ENCODE peak calls at places on chromosomes 5 and 9, in six cellular contexts. T, B, Z, Q, M and U are unnamed samples.

GRCh38 chr5:168417731-168418429 is 68.4 kb upstream of the RARS1 start:
- DNase-seq in B (peak; percentile 16), T (no peak), Z (peak; percentile 62), M (no peak), Q (no peak), U (no peak)

GRCh38 chr9:108834959-108835696 is 20.7 kb downstream of the ACTL7B start:
- DNase-seq in M (no peak), T (peak; percentile 13), B (no peak), Q (no peak), Z (no peak), U (no peak)

GRCh38 chr5:27702339-27702820 is 664.0 kb upstream of the CDH9 start:
- DNase-seq in B (no peak), Q (no peak), Z (no peak), M (peak; percentile 72), T (no peak), U (no peak)

GRCh38 chr5:116600876-116601275 is 26.3 kb upstream of the SEMA6A start:
- DNase-seq in T (no peak), Z (peak; percentile 9), Q (no peak), M (no peak), B (no peak), U (no peak)

GRCh38 chr5:124648902-124649467 is 97.5 kb downstream of the ZNF608 start:
- DNase-seq in B (no peak), Z (no peak), M (no peak), T (no peak), Q (no peak), U (no peak)

GRCh38 chr5:34522599-34523381 is 133.3 kb upstream of the RAI14 start:
- DNase-seq in B (peak; percentile 79), T (no peak), Z (peak; percentile 92), Q (peak; percentile 78), M (peak; percentile 91), U (peak; percentile 54)

GRCh38 chr5:79845448-79846197 is 145.4 kb downstream of the MTX3 start:
- DNase-seq in T (peak; percentile 65), B (no peak), Q (no peak), Z (peak; percentile 89), M (no peak), U (no peak)

GRCh38 chr5:54616031-54616430 is 98.5 kb downstream of the SNX18 start:
- DNase-seq in Z (peak; percentile 89), Q (no peak), M (no peak), T (peak; percentile 88), B (no peak), U (no peak)

GRCh38 chr5:141926434-141926833 is 2.8 kb downstream of the DELE1 start:
- DNase-seq in Z (no peak), Q (no peak), B (no peak), T (no peak), M (no peak), U (no peak)

GRCh38 chr9:133654736-133655657 is 18.8 kb downstream of the DBH start:
- DNase-seq in Z (no peak), T (no peak), Q (no peak), B (no peak), M (no peak), U (no peak)

GRCh38 chr5:31889131-31889561 is 250.2 kb downstream of the PDZD2 start:
- DNase-seq in B (no peak), M (peak; percentile 25), Z (no peak), T (no peak), Q (no peak), U (no peak)

GRCh38 chr5:13359326-13359725 is 585.2 kb downstream of the DNAH5 start:
- DNase-seq in Z (peak; percentile 45), B (no peak), M (no peak), Q (no peak), T (no peak), U (no peak)

GRCh38 chr5:139847790-139848507 is 52.3 kb downstream of the PSD2 start:
- DNase-seq in B (peak; percentile 43), T (no peak), M (peak; percentile 89), Q (peak; percentile 65), Z (no peak), U (peak; percentile 41)

GRCh38 chr9:137784046-137784445 is 93.5 kb upstream of the CACNA1B start:
- DNase-seq in B (no peak), Q (no peak), T (no peak), Z (no peak), M (no peak), U (no peak)

GRCh38 chr5:157566902-157567489 is 8.6 kb downstream of the ADAM19 start:
- DNase-seq in M (no peak), Z (no peak), B (no peak), T (no peak), Q (no peak), U (no peak)

DNA sequence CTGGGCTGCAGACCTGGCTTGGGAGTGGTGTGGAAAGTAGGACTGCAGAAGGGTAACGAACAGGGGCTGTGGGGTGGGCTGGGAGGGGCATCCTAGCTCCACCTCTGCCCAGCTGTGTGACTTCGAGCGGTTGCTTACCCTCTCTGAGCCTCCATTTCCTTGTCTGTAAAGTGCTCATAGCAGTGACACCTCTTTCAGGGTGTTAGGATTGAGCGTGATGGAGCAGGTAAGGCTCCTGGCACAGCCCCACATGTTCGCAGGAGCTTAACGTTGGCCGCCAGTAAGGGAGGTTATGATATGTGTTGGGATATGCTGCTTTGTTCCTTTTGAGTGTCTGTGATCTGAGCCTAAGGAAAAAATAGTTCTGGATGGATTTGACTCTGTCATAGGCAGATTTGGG is 2.1 kb downstream of the NDST1 start:
- DNase-seq in Q (no peak), M (no peak), T (no peak), Z (no peak), B (no peak), U (no peak)
- H3K4me3 ChIP-seq in Q (no peak overlapping the region), M (no peak overlapping the region), T (no peak overlapping the region), Z (no peak overlapping the region), B (no peak overlapping the region), U (no peak overlapping the region)

GRCh38 chr9:129036923-129037766 is 719 bp downstream of the MIGA2 start:
- DNase-seq in B (no peak), Z (no peak), Q (no peak), M (no peak), T (no peak), U (no peak)

GRCh38 chr9:129036241-129036922 is at the start of gene MIGA2:
- DNase-seq in T (peak; percentile 99), B (peak; percentile 99), M (peak; percentile 100), Q (peak; percentile 99), Z (peak; percentile 98), U (peak; percentile 99)

GRCh38 chr9:129040113-129040643 is 3.8 kb downstream of the MIGA2 start:
- DNase-seq in B (no peak), T (no peak), Q (no peak), Z (no peak), M (no peak), U (no peak)

GRCh38 chr9:129037767-129038098 is 1.3 kb downstream of the MIGA2 start:
- DNase-seq in Q (no peak), M (no peak), B (no peak), Z (peak; percentile 22), T (no peak), U (no peak)

DNA sequence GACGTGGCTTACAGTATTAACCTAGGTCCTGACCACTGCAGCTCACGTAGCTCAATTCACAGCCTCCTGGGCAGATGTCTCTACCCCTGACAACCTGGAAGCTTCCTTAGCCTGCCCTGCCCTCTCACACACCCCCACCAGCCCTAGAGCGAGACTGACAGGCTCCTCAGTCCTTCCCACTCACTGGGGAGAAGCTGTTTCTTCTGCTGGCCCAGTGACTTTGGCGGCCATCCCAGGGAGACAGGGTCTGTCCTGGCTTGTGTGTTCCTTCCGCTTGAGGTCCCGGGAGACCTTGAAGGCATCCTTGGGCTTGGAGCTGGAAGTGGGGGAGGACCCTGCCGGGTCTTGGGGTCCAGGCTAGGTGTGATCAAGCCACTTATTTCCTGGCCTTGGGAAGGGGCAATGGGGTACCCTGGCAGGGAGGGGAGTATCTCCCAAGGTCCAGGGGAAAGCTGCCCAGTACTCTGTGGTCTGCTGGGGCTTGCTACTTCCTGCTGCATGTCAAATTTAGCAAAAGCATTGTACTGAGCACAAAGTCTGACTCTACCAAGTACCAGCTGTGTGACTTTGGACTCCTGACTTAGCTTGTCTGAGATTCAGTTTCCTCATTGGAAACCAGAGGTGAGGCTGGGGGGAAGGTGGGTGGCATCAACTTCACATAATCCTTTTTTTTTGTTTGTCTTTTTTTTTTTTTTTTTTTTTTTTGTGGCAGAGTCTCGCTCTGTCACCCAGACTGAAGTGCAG is 1.9 kb downstream of the MIGA2 start:
- DNase-seq in Q (no peak), B (peak; percentile 65), T (no peak), Z (no peak), M (no peak), U (no peak)
- H3K4me3 ChIP-seq in Q (peak overlapping the region; percentile 95), B (no peak overlapping the region), T (no peak overlapping the region), Z (no peak overlapping the region), M (no peak overlapping the region), U (no peak overlapping the region)

DNA sequence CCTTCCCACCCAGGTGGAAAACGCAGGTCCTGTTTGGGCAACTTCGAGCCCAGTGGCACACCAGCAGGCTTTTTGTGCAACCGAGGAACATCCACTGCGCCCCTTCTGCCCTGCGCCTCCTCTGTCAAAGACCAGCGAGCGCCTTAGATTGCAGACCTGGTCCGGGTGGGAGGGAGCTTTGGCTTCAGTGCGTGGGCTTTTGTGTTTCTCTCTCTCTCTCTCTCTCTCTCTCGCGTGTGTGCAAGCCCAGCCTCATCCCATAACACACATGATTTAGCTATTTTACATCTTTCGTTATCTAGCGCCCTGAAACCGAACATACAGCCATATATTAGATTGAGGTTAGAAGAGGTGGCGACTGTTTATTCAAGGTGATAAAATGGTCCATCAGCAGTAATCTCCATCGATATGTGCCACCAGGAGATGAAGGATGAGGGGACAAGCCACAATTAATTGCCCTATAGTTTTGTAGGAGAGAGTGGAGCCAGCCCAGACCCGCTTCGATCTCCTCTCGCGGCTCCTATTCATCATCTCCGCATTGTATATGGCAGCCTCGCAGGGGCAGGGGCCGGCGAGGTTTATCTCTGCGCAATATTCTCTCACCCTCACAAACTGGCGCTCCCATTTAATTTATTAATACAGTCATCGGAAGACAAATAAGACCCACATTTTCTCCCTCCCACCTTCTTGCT is 5.3 kb downstream of the PRDM6 start:
- DNase-seq in M (peak; percentile 34), Q (no peak), T (no peak), Z (peak; percentile 38), B (no peak), U (no peak)
- H3K4me3 ChIP-seq in M (peak overlapping the region; percentile 44), Q (no peak overlapping the region), T (no peak overlapping the region), Z (no peak overlapping the region), B (no peak overlapping the region), U (no peak overlapping the region)

GRCh38 chr9:125399165-125399564 is 137.5 kb downstream of the GAPVD1 start:
- DNase-seq in T (no peak), M (no peak), B (no peak), Z (no peak), Q (no peak), U (no peak)

GRCh38 chr9:125396799-125397198 is 135.2 kb downstream of the GAPVD1 start:
- DNase-seq in T (no peak), Z (no peak), Q (no peak), B (no peak), M (no peak), U (no peak)

GRCh38 chr9:125399666-125400065 is 138.0 kb downstream of the GAPVD1 start:
- DNase-seq in Z (no peak), Q (no peak), M (no peak), T (no peak), B (no peak), U (no peak)

GRCh38 chr9:125397736-125398135 is 136.1 kb downstream of the GAPVD1 start:
- DNase-seq in Q (no peak), T (no peak), Z (no peak), M (no peak), B (no peak), U (peak; percentile 55)

DNA sequence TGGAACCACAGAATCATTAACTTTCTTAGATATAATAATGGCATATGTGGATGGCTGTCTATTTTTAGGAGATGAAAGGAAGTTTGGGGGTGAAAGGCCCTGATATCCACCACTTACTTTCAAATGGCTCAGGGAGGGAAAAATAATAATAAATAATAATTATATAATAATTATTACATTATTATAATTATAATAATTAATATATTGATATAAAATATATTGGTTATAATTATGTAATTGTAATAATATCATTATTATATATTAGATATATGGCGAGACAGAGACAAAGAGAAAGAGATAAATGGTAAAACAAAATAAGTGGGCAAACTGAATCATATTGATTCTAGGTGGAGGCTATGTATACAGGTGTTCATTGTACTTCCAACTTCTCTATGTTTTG is 136.6 kb downstream of the GAPVD1 start:
- DNase-seq in T (no peak), Z (no peak), M (no peak), B (no peak), Q (no peak), U (no peak)
- H3K4me3 ChIP-seq in T (no peak overlapping the region), Z (no peak overlapping the region), M (no peak overlapping the region), B (no peak overlapping the region), Q (no peak overlapping the region), U (no peak overlapping the region)